ENCODE peak calls at places on chromosome 12, in four cellular contexts. G is stimulated activated CD4-positive, alpha-beta T cell treated with anti-CD3 and anti-CD28 coated beads, Interleukin-4, amount 100 ng/mL, for 1 hour; X is progenitor cell of endocrine pancreas; A is HFFc6. I is an unnamed sample.

GRCh38 chr12:3463927-3464326 is 27.1 kb upstream of the PRMT8 start:
- DNase-seq in G (no peak), X (no peak), A (no peak), I (no peak)

GRCh38 chr12:55974308-55974724 is 438 bp downstream of the RAB5B start:
- DNase-seq in A (peak), G (peak), X (peak), I (no peak)

GRCh38 chr12:120257041-120257821 is 8.3 kb downstream of the PXN start:
- DNase-seq in G (no peak), A (peak), X (no peak), I (no peak)

GRCh38 chr12:13106666-13107065 is 3.2 kb upstream of the GSG1 start:
- DNase-seq in A (no peak), X (no peak), G (no peak), I (no peak)

GRCh38 chr12:49428652-49429549 is 61.6 kb downstream of the SPATS2 start:
- DNase-seq in X (no peak), G (no peak), A (peak), I (no peak)

GRCh38 chr12:93819048-93819491 is 141.9 kb downstream of the CRADD start:
- DNase-seq in X (no peak), G (no peak), A (peak), I (no peak)

GRCh38 chr12:94149781-94150482 is 1.6 kb downstream of the PLXNC1 start:
- DNase-seq in A (no peak), G (peak), X (peak), I (no peak)

GRCh38 chr12:103560604-103561101 is 26.4 kb upstream of the STAB2 start:
- DNase-seq in G (no peak), A (peak), X (no peak), I (no peak)

GRCh38 chr12:57001448-57001906 is 4.9 kb downstream of the ZBTB39 start:
- DNase-seq in A (peak), X (peak), G (peak), I (no peak)

GRCh38 chr12:43806737-43807072 is 588 bp upstream of the TWF1 start:
- DNase-seq in G (no peak), X (no peak), A (no peak), I (no peak)

GRCh38 chr12:50642035-50642451 is 121.9 kb upstream of the ATF1 start:
- DNase-seq in A (peak), G (no peak), X (no peak), I (no peak)

GRCh38 chr12:90233168-90234100 is 524.8 kb upstream of the ATP2B1 start:
- DNase-seq in A (no peak), G (no peak), X (no peak), I (no peak)

GRCh38 chr12:57019983-57020719 is 3.8 kb upstream of the TAC3 start:
- DNase-seq in G (no peak), X (no peak), A (no peak), I (no peak)

GRCh38 chr12:94534278-94534677 is 74.6 kb upstream of the CEP83 start:
- DNase-seq in G (no peak), A (no peak), X (no peak), I (no peak)

GRCh38 chr12:2501464-2502181 is 293.1 kb upstream of the FKBP4 start:
- DNase-seq in X (no peak), G (no peak), A (no peak), I (no peak)

GRCh38 chr12:122318607-122319311 is 52.5 kb upstream of the VPS33A start:
- DNase-seq in X (no peak), A (peak), G (no peak), I (no peak)

GRCh38 chr12:95248095-95248494 is 30.5 kb downstream of the VEZT start:
- DNase-seq in A (no peak), G (no peak), X (no peak), I (no peak)

GRCh38 chr12:104615048-104615561 is 158.4 kb downstream of the CHST11 start:
- DNase-seq in A (no peak), G (no peak), X (no peak), I (no peak)

GRCh38 chr12:122884091-122884826 is 11.7 kb downstream of the VPS37B start:
- DNase-seq in X (no peak), A (no peak), G (no peak), I (no peak)

GRCh38 chr12:128365032-128365431 is 98.1 kb downstream of the TMEM132C start:
- DNase-seq in A (no peak), G (no peak), X (no peak), I (no peak)

GRCh38 chr12:124841558-124841945 is 22.1 kb downstream of the SCARB1 start:
- DNase-seq in A (no peak), G (no peak), X (no peak), I (no peak)

GRCh38 chr12:69490920-69491643 is 20.9 kb downstream of the FRS2 start:
- DNase-seq in A (no peak), G (no peak), X (no peak), I (no peak)

GRCh38 chr12:15011162-15011561 is 38.3 kb downstream of the PDE6H start:
- DNase-seq in X (no peak), A (no peak), G (no peak), I (no peak)

GRCh38 chr12:53624453-53624852 is 1.7 kb downstream of the ATF7 start:
- DNase-seq in A (no peak), G (no peak), X (no peak), I (no peak)

GRCh38 chr12:124734224-124734788 is 129.4 kb downstream of the SCARB1 start:
- DNase-seq in X (no peak), G (no peak), A (no peak), I (peak)

GRCh38 chr12:112523856-112524255 is 105.1 kb downstream of the PTPN11 start:
- DNase-seq in G (no peak), X (no peak), A (no peak), I (no peak)

GRCh38 chr12:23504043-23504442 is 445.4 kb downstream of the SOX5 start:
- DNase-seq in A (no peak), G (no peak), X (no peak), I (no peak)

GRCh38 chr12:109202770-109203169 is 86.4 kb downstream of the ACACB start:
- DNase-seq in X (no peak), A (no peak), G (no peak), I (no peak)

GRCh38 chr12:112676526-112676925 is 115.0 kb upstream of the RPH3A start:
- DNase-seq in G (no peak), A (no peak), X (no peak), I (no peak)

GRCh38 chr12:57893460-57894353 is 47.2 kb upstream of the CTDSP2 start:
- DNase-seq in A (peak), X (no peak), G (no peak), I (no peak)

GRCh38 chr12:109892165-109892715 is 7.8 kb upstream of the TCHP start:
- DNase-seq in G (no peak), X (no peak), A (no peak), I (no peak)

GRCh38 chr12:46332260-46332659 is 40.3 kb downstream of the SLC38A2 start:
- DNase-seq in G (no peak), A (peak), X (no peak), I (no peak)

GRCh38 chr12:20631711-20632110 is 63.4 kb upstream of the SLCO1C1 start:
- DNase-seq in X (no peak), G (no peak), A (no peak), I (no peak)

I was measured in NCI-H1930.